ENCODE peak calls at places on chromosomes 4 and X, in four cellular contexts. V is SK-N-SH, A is AG04450, K is dorsolateral prefrontal cortex. H is an unnamed sample.

GRCh38 chrX:137565921-137566745 is at the start of gene ZIC3:
- DNase-seq in V (peak), A (no peak), K (peak), H (peak)

GRCh38 chr4:130563185-130563890 is 1467.4 kb downstream of the C4orf33 start:
- DNase-seq in V (peak), A (peak), K (peak), H (peak)

GRCh38 chr4:155403886-155404285 is 27.1 kb upstream of the MAP9 start:
- DNase-seq in V (peak), A (no peak), K (no peak), H (no peak)

GRCh38 chrX:154399527-154400368 is 1.6 kb downstream of the RPL10 start:
- DNase-seq in V (no peak), A (no peak), K (no peak), H (no peak)

GRCh38 chr4:30536231-30536630 is 183.9 kb upstream of the PCDH7 start:
- DNase-seq in V (no peak), A (no peak), K (no peak), H (no peak)

GRCh38 chr4:41734366-41734765 is 14.2 kb downstream of the PHOX2B start:
- DNase-seq in V (no peak), A (no peak), K (no peak), H (no peak)

GRCh38 chr4:158938462-158939044 is 164.3 kb upstream of the RAPGEF2 start:
- DNase-seq in V (no peak), A (no peak), K (no peak), H (no peak)

GRCh38 chrX:29318051-29318450 is 730.8 kb downstream of the IL1RAPL1 start:
- DNase-seq in V (no peak), A (no peak), K (no peak), H (no peak)

GRCh38 chrX:133473451-133473850 is 58.2 kb upstream of the GPC4 start:
- DNase-seq in V (no peak), A (no peak), K (no peak), H (no peak)

GRCh38 chr4:59655996-59656395 is 1544.1 kb upstream of the ADGRL3 start:
- DNase-seq in V (no peak), A (no peak), K (no peak), H (no peak)

GRCh38 chr4:38898245-38898644 is 30.6 kb downstream of the FAM114A1 start:
- DNase-seq in V (no peak), A (no peak), K (no peak), H (no peak)

GRCh38 chr4:123450393-123450792 is 53.8 kb downstream of the SPRY1 start:
- DNase-seq in V (no peak), A (no peak), K (no peak), H (no peak)

GRCh38 chrX:17164936-17165335 is 210.1 kb upstream of the NHS start:
- DNase-seq in V (no peak), A (no peak), K (no peak), H (no peak)

GRCh38 chr4:156892695-156893211 is 78.8 kb downstream of the PDGFC start:
- DNase-seq in V (no peak), A (no peak), K (no peak), H (no peak)

GRCh38 chr4:84750260-84750955 is 167.5 kb downstream of the CDS1 start:
- DNase-seq in V (peak), A (peak), K (no peak), H (no peak)

GRCh38 chrX:37910186-37910585 is 62.8 kb upstream of the DYNLT3 start:
- DNase-seq in V (no peak), A (no peak), K (no peak), H (no peak)

GRCh38 chr4:182179105-182179504 is 64.1 kb upstream of the TENM3 start:
- DNase-seq in V (peak), A (peak), K (no peak), H (no peak)

GRCh38 chrX:151543706-151544105 is 19.8 kb upstream of the PASD1 start:
- DNase-seq in V (no peak), A (no peak), K (no peak), H (no peak)

GRCh38 chr4:41436365-41437263 is 101.3 kb upstream of the LIMCH1 start:
- DNase-seq in V (no peak), A (no peak), K (no peak), H (no peak)

GRCh38 chrX:56790778-56791177 is 61.7 kb downstream of the NBDY start:
- DNase-seq in V (no peak), A (no peak), K (no peak), H (no peak)

GRCh38 chrX:76148011-76148665 is 24.7 kb upstream of the PBDC1 start:
- DNase-seq in V (no peak), A (no peak), K (no peak), H (no peak)

GRCh38 chr4:38177792-38178665 is 217.8 kb downstream of the PTTG2 start:
- DNase-seq in V (no peak), A (no peak), K (no peak), H (no peak)

GRCh38 chr4:88752076-88752463 is 54.4 kb upstream of the NAP1L5 start:
- DNase-seq in V (no peak), A (no peak), K (no peak), H (no peak)
- H3K27ac ChIP-seq in V (no peak), A (no peak), K (no peak), H (no peak)

DNA sequence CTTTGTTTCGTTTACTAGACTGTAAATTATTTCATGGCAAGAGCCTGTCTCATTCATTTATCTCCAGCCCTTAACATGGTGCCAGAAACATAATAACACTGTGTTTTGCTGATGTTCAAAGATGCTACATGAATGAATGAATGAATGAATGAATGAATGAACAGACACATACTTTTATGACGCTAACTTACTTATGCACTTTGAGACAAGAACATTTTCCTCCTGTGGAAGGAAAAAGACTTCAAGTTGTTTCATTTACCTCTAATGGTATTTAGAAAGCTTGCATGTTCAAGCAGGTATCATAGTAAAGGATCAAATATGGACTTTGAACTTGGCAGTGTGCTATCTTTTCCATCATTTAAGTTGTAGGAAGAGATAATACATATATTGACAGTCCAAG is 131.6 kb downstream of the GLRA2 start:
- DNase-seq in V (no peak), A (no peak), K (no peak), H (no peak)
- H3K27ac ChIP-seq in V (no peak), A (no peak), K (no peak), H (no peak)

DNA sequence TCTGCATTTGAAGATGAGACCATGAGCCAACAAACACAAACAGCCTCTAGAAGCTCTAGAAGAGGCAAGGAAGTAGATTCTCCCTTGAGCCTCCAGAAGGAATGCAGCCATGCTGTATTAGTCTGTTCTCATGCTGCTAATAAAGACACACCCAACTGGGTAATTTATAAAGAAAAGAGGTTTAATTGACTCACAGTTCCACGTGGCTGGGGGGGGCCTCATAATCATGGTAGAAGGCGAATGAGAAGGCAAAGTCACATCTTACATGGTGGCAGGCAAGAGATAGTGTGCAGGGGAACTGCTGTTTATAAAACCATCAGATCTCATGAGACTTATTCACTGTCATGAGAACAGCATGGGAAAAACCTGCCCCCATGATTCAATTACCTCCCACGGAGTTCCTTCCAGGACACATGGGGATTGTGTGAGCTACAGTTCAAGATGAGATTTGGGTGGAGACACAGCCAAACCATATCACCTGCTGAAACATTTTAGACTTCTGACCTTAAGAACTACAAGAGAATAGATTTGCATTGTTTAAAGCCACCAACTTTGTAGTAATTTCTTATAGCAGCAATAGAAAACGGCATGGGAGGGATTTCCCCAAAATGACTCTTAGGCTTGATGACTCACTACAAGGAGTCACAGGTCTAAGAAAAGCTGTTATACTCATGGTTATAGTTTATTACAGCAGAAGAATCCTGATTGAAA is 284.4 kb upstream of the SFRP2 start:
- DNase-seq in V (no peak), A (no peak), K (no peak), H (no peak)
- H3K27ac ChIP-seq in V (no peak), A (no peak), K (no peak), H (no peak)

GRCh38 chr4:2412885-2413716 is 5.3 kb downstream of the ZFYVE28 start:
- DNase-seq in V (peak), A (peak), K (peak), H (peak)

GRCh38 chr4:2413821-2414610 is 4.4 kb downstream of the ZFYVE28 start:
- DNase-seq in V (no peak), A (no peak), K (no peak), H (no peak)

GRCh38 chr4:2409381-2409783 is 9.1 kb downstream of the ZFYVE28 start:
- DNase-seq in V (no peak), A (no peak), K (no peak), H (no peak)

GRCh38 chr4:2412534-2412884 is 5.9 kb downstream of the ZFYVE28 start:
- DNase-seq in V (no peak), A (no peak), K (no peak), H (no peak)

DNA sequence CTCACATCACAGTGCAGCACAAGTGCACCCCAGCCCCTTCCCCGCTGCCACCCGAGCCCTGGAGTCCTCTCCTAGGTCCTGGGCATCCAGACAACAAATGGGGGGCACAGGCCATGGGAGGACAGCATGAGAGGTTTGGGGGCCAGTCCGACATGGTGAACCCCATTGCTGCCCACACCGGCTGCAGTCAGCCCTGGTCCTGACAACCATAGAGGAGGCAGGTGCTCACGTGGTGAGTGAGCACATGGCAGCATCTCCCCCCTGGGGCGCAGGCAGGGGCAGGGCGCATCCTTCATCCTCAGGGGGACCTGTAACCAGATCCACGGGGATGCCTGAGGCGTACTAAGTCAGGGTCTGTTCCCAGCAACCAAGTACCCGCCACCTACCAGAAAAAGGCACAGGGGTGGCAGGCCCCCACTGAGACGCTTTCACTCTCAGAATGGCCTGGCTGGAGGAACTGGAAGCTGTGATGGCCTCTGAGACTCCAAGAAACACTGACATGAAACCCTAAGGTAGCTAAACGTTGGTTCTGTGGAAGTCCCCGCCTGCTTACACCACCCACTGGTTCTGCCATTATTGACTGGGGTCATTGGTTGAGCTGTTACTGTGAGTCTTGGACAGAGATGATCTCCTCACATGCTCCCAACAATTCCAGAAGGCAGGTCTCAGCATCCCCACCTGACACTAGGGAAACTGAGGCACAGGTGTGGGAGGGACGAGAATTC is 6.5 kb downstream of the ZFYVE28 start:
- DNase-seq in V (no peak), A (no peak), K (no peak), H (no peak)
- H3K27ac ChIP-seq in V (peak), A (no peak), K (peak), H (peak)

DNA sequence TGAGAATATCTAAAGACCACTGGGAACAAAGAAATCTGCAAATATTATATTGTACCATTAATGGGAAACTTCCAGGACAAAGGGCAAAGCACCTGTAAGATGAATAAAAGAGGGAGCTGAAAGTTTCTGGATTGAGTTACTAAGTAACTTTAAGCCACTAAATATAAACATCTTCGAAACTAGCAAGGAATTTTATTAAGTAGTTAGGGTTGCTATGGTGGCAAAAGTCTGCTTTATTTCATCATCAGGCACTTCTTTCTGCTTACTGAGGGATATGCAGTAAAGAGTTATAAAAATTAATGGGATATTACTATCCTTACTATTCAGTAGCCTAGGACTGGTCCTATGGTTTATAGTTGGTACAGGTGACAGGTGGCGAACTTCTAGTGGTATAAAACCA is 33.0 kb downstream of the SMARCA1 start:
- DNase-seq in V (no peak), A (no peak), K (no peak), H (no peak)
- H3K27ac ChIP-seq in V (no peak), A (no peak), K (no peak), H (no peak)